ENCODE peak calls at places on chromosomes 12 and 14, in eight cellular contexts. P is B cell, W is psoas muscle, Z is heart left ventricle, R is HFF-Myc, D is ascending aorta, T is MM.1S, J is hepatocyte. C is an unnamed sample.

GRCh38 chr14:93716002-93716401 is 72.3 kb downstream of the PRIMA1 start:
- DNase-seq in D (no peak), Z (no peak), P (peak), R (no peak), J (no peak), W (no peak), T (no peak), C (no peak)

GRCh38 chr12:68882251-68882964 is 50.6 kb downstream of the CPM start:
- DNase-seq in D (no peak), R (no peak), P (no peak), Z (no peak), T (no peak), W (no peak), J (no peak), C (no peak)

GRCh38 chr14:68844210-68844545 is 51.3 kb upstream of the ZFP36L1 start:
- DNase-seq in W (no peak), D (no peak), J (no peak), P (no peak), T (no peak), R (no peak), Z (no peak), C (no peak)

GRCh38 chr14:68268719-68269118 is 449.1 kb downstream of the RAD51B start:
- DNase-seq in J (no peak), T (no peak), P (no peak), Z (no peak), D (no peak), W (no peak), R (no peak), C (no peak)

GRCh38 chr12:118611295-118611694 is 234.9 kb downstream of the SUDS3 start:
- DNase-seq in T (no peak), R (no peak), P (no peak), D (no peak), J (no peak), W (no peak), Z (no peak), C (no peak)

GRCh38 chr14:104450811-104451401 is 128.7 kb upstream of the C14orf180 start:
- DNase-seq in D (no peak), R (no peak), Z (no peak), J (no peak), T (no peak), W (no peak), P (no peak), C (no peak)

GRCh38 chr12:10136637-10137205 is 6.7 kb upstream of the CLEC7A start:
- DNase-seq in J (peak), T (no peak), R (no peak), Z (no peak), W (no peak), P (no peak), D (no peak), C (no peak)

GRCh38 chr12:127143020-127143419 is 1124.0 kb upstream of the TMEM132C start:
- DNase-seq in T (no peak), J (no peak), Z (no peak), D (no peak), W (no peak), R (no peak), P (no peak), C (no peak)

GRCh38 chr12:114013601-114014345 is 47.6 kb upstream of the RBM19 start:
- DNase-seq in D (no peak), R (peak), P (no peak), J (peak), W (no peak), Z (no peak), T (no peak), C (no peak)

GRCh38 chr12:115872919-115873357 is 404.6 kb downstream of the MED13L start:
- DNase-seq in T (no peak), Z (no peak), W (no peak), R (no peak), J (peak), D (no peak), P (no peak), C (no peak)

GRCh38 chr14:49424436-49425331 is 161.5 kb downstream of the RPS29 start:
- DNase-seq in W (no peak), J (no peak), P (no peak), D (no peak), R (no peak), Z (no peak), T (no peak), C (no peak)

GRCh38 chr14:96409701-96410100 is 17.8 kb downstream of the AK7 start:
- DNase-seq in T (no peak), W (no peak), Z (no peak), J (no peak), R (no peak), P (no peak), D (no peak), C (no peak)

GRCh38 chr12:131901431-131902331 is 7.3 kb downstream of the ULK1 start:
- DNase-seq in R (no peak), Z (peak), J (no peak), T (no peak), P (peak), D (no peak), W (peak), C (no peak)

GRCh38 chr12:12811343-12811742 is 1.8 kb upstream of the DDX47 start:
- DNase-seq in W (no peak), P (no peak), D (no peak), T (no peak), R (no peak), Z (no peak), J (no peak), C (no peak)

GRCh38 chr12:98422809-98423208 is 92.6 kb upstream of the TMPO start:
- DNase-seq in D (no peak), P (no peak), T (no peak), J (peak), Z (no peak), R (no peak), W (no peak), C (no peak)
- TF ChIP-seq CTCF in D (no peak), P (no peak), T (no peak), J (peak), Z (peak), R (peak), W (no peak), C (no peak)

GRCh38 chr12:120767071-120768024 is 41.7 kb downstream of the ACADS start:
- DNase-seq in W (no peak), P (no peak), J (no peak), D (no peak), R (no peak), Z (no peak), T (no peak), C (peak)
- TF ChIP-seq CTCF in W (no peak), P (no peak), J (no peak), D (no peak), R (no peak), Z (no peak), T (no peak), C (no peak)

DNA sequence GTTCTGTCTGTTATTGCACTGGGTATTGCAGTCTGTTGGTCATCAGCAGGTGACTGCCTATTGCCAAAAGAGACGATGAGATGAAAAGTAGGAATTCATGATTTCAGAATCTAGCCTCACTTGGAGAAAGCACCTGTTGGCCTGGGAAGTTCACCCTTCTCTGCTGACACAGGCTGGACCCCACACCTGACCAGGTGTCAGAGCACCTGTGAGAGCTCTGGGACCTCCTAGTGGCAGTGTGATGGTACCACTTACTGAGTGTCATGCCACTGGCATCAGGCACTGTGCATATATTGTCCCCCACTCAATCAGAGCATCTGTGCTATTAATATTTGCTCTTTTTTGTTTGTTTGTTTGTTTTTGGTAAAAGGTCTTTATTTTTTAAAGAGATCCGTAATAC is 68.0 kb downstream of the RASSF3 start:
- DNase-seq in J (no peak), P (no peak), W (no peak), D (no peak), Z (no peak), T (peak), R (no peak), C (no peak)
- TF ChIP-seq CTCF in J (no peak), P (peak), W (no peak), D (no peak), Z (no peak), T (peak), R (no peak), C (no peak)

DNA sequence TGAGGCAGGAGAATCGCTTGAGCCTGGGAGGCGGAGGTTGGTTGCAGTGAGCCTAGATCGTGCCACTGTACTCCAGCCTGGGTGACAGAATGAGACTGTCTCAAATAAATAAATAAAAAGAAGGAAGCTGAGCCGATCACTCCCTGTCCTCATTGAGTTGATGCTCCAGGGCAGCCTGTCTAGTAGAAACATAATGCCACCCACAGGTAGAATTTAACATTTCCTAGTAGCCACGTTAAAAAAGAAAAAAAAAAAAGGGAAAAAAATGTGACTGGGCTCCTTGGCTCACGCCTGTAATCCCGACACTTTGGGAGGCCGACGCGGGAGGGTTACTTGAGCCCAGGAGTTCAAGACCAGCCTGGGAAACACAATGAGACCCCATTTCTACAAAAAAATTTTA is 135.7 kb downstream of the SCARB1 start:
- DNase-seq in T (no peak), R (no peak), P (no peak), Z (no peak), W (no peak), J (no peak), D (no peak), C (no peak)
- TF ChIP-seq CTCF in T (no peak), R (no peak), P (no peak), Z (no peak), W (no peak), J (peak), D (no peak), C (no peak)

GRCh38 chr12:103495783-103496456 is at the start of gene C12orf42:
- DNase-seq in W (no peak), P (peak), T (peak), D (no peak), Z (no peak), R (no peak), J (peak), C (peak)
- TF ChIP-seq CTCF in W (no peak), P (peak), T (peak), D (no peak), Z (no peak), R (peak), J (peak), C (peak)

DNA sequence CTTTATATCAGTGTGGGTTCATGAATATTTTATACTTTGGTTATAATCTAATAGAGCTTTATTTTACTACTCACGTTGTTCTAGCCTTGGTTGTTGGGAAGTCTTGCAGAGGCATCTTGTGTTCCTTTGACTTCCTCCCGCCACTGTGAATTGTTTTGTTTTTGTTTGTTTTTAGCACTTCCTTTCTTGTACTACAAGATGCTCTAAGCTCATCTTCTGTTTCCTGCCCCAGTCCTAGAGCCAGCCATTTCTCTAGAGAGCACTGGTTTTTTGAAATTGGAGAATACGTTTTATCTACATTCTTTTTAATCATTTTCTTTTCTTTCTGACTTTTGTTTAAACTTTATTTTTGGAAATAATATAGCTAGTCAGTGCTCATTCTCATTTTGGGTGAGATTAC is 15.9 kb upstream of the NUBPL start:
- DNase-seq in J (no peak), Z (no peak), D (no peak), W (no peak), P (no peak), T (no peak), R (no peak), C (no peak)
- TF ChIP-seq CTCF in J (no peak), Z (no peak), D (no peak), W (no peak), P (no peak), T (no peak), R (no peak), C (no peak)

GRCh38 chr12:57110189-57111045 is 745 bp downstream of the STAT6 start:
- DNase-seq in W (peak), R (no peak), Z (peak), J (peak), T (peak), D (no peak), P (peak), C (peak)
- TF ChIP-seq CTCF in W (no peak), R (no peak), Z (no peak), J (peak), T (peak), D (no peak), P (no peak), C (no peak)